ENCODE peak calls at places on chromosomes 16 and 17, in five cellular contexts. One of them, this sample, is unnamed.

GRCh38 chr17:21814776-21815175 is 122.5 kb downstream of the KCNJ18 start:
- DNase-seq in A549: no peak
- DNase-seq in GM12878: no peak
- DNase-seq in K562: no peak
- DNase-seq in HepG2: no peak
- DNase-seq in this sample: no peak

GRCh38 chr17:64787921-64788271 is 125.8 kb upstream of the SMURF2 start:
- DNase-seq in A549: no peak
- DNase-seq in GM12878: no peak
- DNase-seq in K562: no peak
- DNase-seq in HepG2: no peak
- DNase-seq in this sample: no peak

GRCh38 chr17:35023538-35023937 is 40.0 kb downstream of the RFFL start:
- DNase-seq in A549: no peak
- DNase-seq in GM12878: no peak
- DNase-seq in K562: no peak
- DNase-seq in HepG2: no peak
- DNase-seq in this sample: no peak

GRCh38 chr17:58667934-58668597 is 23.8 kb downstream of the TEX14 start:
- DNase-seq in A549: peak
- DNase-seq in GM12878: no peak
- DNase-seq in K562: no peak
- DNase-seq in HepG2: no peak
- DNase-seq in this sample: no peak

GRCh38 chr17:16282522-16282921 is 65.5 kb downstream of the PIGL start:
- DNase-seq in A549: peak
- DNase-seq in GM12878: no peak
- DNase-seq in K562: no peak
- DNase-seq in HepG2: no peak
- DNase-seq in this sample: no peak

GRCh38 chr17:71548540-71549190 is 572.2 kb upstream of the SOX9 start:
- DNase-seq in A549: no peak
- DNase-seq in GM12878: no peak
- DNase-seq in K562: no peak
- DNase-seq in HepG2: no peak
- DNase-seq in this sample: no peak

GRCh38 chr17:36755586-36755985 is 154.2 kb downstream of the MRM1 start:
- DNase-seq in A549: peak
- DNase-seq in GM12878: no peak
- DNase-seq in K562: peak
- DNase-seq in HepG2: peak
- DNase-seq in this sample: peak

GRCh38 chr17:73137376-73137775 is 27.4 kb upstream of the SSTR2 start:
- DNase-seq in A549: no peak
- DNase-seq in GM12878: no peak
- DNase-seq in K562: peak
- DNase-seq in HepG2: no peak
- DNase-seq in this sample: no peak

GRCh38 chr16:15574614-15574948 is 68.4 kb downstream of the MARF1 start:
- DNase-seq in A549: no peak
- DNase-seq in GM12878: no peak
- DNase-seq in K562: no peak
- DNase-seq in HepG2: no peak
- DNase-seq in this sample: no peak

GRCh38 chr16:49640606-49641005 is 215.3 kb downstream of the ZNF423 start:
- DNase-seq in A549: no peak
- DNase-seq in GM12878: no peak
- DNase-seq in K562: no peak
- DNase-seq in HepG2: no peak
- DNase-seq in this sample: no peak

GRCh38 chr16:20253825-20254224 is 73.5 kb downstream of the GP2 start:
- DNase-seq in A549: no peak
- DNase-seq in GM12878: no peak
- DNase-seq in K562: no peak
- DNase-seq in HepG2: no peak
- DNase-seq in this sample: no peak

GRCh38 chr17:7478276-7479138 is 924 bp downstream of the ZBTB4 start:
- DNase-seq in A549: peak
- DNase-seq in GM12878: no peak
- DNase-seq in K562: peak
- DNase-seq in HepG2: no peak
- DNase-seq in this sample: peak

GRCh38 chr16:596736-597060 is 6.8 kb downstream of the RAB40C start:
- DNase-seq in A549: no peak
- DNase-seq in GM12878: no peak
- DNase-seq in K562: no peak
- DNase-seq in HepG2: no peak
- DNase-seq in this sample: no peak

GRCh38 chr17:55177914-55178217 is 86.9 kb upstream of the HLF start:
- DNase-seq in A549: no peak
- DNase-seq in GM12878: no peak
- DNase-seq in K562: no peak
- DNase-seq in HepG2: no peak
- DNase-seq in this sample: no peak

GRCh38 chr17:22669721-22670120 is 977.4 kb downstream of the KCNJ18 start:
- DNase-seq in A549: no peak
- DNase-seq in GM12878: no peak
- DNase-seq in K562: no peak
- DNase-seq in HepG2: no peak
- DNase-seq in this sample: no peak

GRCh38 chr16:4690946-4691665 is 2.3 kb upstream of the NUDT16L1 start:
- DNase-seq in A549: no peak
- DNase-seq in GM12878: no peak
- DNase-seq in K562: no peak
- DNase-seq in HepG2: no peak
- DNase-seq in this sample: peak

GRCh38 chr17:82334622-82335394 is 1.2 kb upstream of the SECTM1 start:
- DNase-seq in A549: no peak
- DNase-seq in GM12878: no peak
- DNase-seq in K562: no peak
- DNase-seq in HepG2: no peak
- DNase-seq in this sample: peak

GRCh38 chr17:11668633-11669032 is 70.4 kb downstream of the DNAH9 start:
- DNase-seq in A549: no peak
- DNase-seq in GM12878: no peak
- DNase-seq in K562: no peak
- DNase-seq in HepG2: no peak
- DNase-seq in this sample: no peak

GRCh38 chr17:17382901-17383300 is 79.7 kb downstream of the NT5M start:
- DNase-seq in A549: no peak
- DNase-seq in GM12878: no peak
- DNase-seq in K562: no peak
- DNase-seq in HepG2: no peak
- DNase-seq in this sample: no peak

GRCh38 chr17:7747586-7747985 is 30.0 kb downstream of the DNAH2 start:
- DNase-seq in A549: no peak
- DNase-seq in GM12878: no peak
- DNase-seq in K562: no peak
- DNase-seq in HepG2: peak
- DNase-seq in this sample: no peak

GRCh38 chr17:8606415-8606814 is 24.1 kb downstream of the MYH10 start:
- DNase-seq in A549: no peak
- DNase-seq in GM12878: no peak
- DNase-seq in K562: no peak
- DNase-seq in HepG2: no peak
- DNase-seq in this sample: no peak

GRCh38 chr16:66581246-66581952 is 2.1 kb downstream of the CMTM2 start:
- DNase-seq in A549: no peak
- DNase-seq in GM12878: no peak
- DNase-seq in K562: no peak
- DNase-seq in HepG2: no peak
- DNase-seq in this sample: no peak

GRCh38 chr16:59459811-59460210 is 725.7 kb upstream of the GOT2 start:
- DNase-seq in A549: no peak
- DNase-seq in GM12878: no peak
- DNase-seq in K562: no peak
- DNase-seq in HepG2: no peak
- DNase-seq in this sample: peak

GRCh38 chr17:61127960-61128359 is 271.7 kb upstream of the TBX2 start:
- DNase-seq in A549: no peak
- DNase-seq in GM12878: no peak
- DNase-seq in K562: no peak
- DNase-seq in HepG2: no peak
- DNase-seq in this sample: no peak

GRCh38 chr17:27489045-27489715 is 32.9 kb downstream of the KSR1 start:
- DNase-seq in A549: peak
- DNase-seq in GM12878: no peak
- DNase-seq in K562: no peak
- DNase-seq in HepG2: no peak
- DNase-seq in this sample: peak

GRCh38 chr17:16814439-16814838 is 124.4 kb downstream of the CCDC144A start:
- DNase-seq in A549: no peak
- DNase-seq in GM12878: no peak
- DNase-seq in K562: no peak
- DNase-seq in HepG2: no peak
- DNase-seq in this sample: no peak

GRCh38 chr17:61570118-61570517 is 20.9 kb downstream of the NACA2 start:
- DNase-seq in A549: peak
- DNase-seq in GM12878: no peak
- DNase-seq in K562: no peak
- DNase-seq in HepG2: no peak
- DNase-seq in this sample: no peak

GRCh38 chr17:55795098-55795497 is 44.2 kb downstream of the PCTP start:
- DNase-seq in A549: no peak
- DNase-seq in GM12878: no peak
- DNase-seq in K562: no peak
- DNase-seq in HepG2: no peak
- DNase-seq in this sample: no peak

GRCh38 chr17:81046770-81047359 is 11.9 kb downstream of the BAIAP2 start:
- DNase-seq in A549: no peak
- DNase-seq in GM12878: no peak
- DNase-seq in K562: no peak
- DNase-seq in HepG2: peak
- DNase-seq in this sample: no peak

DNA sequence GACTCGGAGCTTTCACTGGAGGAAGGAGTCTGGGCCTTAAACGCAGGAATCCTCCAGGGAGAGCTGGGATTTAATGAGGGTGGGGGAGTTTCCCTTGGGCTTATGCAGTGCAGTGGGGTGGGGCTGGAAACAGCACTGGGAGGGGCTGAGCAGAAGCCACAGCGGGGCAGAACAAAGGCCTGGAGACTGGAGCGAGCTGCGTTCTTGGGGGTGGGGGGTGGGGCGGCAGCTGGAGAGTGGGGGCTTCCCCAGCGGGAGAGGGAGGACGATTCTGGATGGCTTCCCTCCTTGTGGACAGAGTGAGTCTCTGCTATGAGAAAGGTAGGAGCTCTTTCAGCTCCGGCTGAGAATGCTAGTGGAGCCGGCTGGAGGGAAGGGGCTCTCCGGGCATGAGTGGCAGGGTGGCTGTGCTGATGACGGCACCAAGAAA is 406.0 kb downstream of the SEC14L1 start:
- DNase-seq in A549: no peak
- DNase-seq in GM12878: no peak
- DNase-seq in K562: no peak
- DNase-seq in HepG2: no peak
- DNase-seq in this sample: peak
- H3K4me3 ChIP-seq in A549: no peak
- H3K4me3 ChIP-seq in GM12878: no peak
- H3K4me3 ChIP-seq in K562: no peak
- H3K4me3 ChIP-seq in HepG2: no peak
- H3K4me3 ChIP-seq in this sample: no peak

GRCh38 chr16:14001521-14001920 is 69.6 kb upstream of the MRTFB start:
- DNase-seq in A549: no peak
- DNase-seq in GM12878: no peak
- DNase-seq in K562: no peak
- DNase-seq in HepG2: no peak
- DNase-seq in this sample: no peak

GRCh38 chr16:13997526-13997925 is 73.6 kb upstream of the MRTFB start:
- DNase-seq in A549: no peak
- DNase-seq in GM12878: no peak
- DNase-seq in K562: peak
- DNase-seq in HepG2: no peak
- DNase-seq in this sample: no peak

GRCh38 chr16:13997933-13998332 is 73.2 kb upstream of the MRTFB start:
- DNase-seq in A549: no peak
- DNase-seq in GM12878: peak
- DNase-seq in K562: no peak
- DNase-seq in HepG2: peak
- DNase-seq in this sample: peak

GRCh38 chr16:13999071-13999894 is 71.8 kb upstream of the MRTFB start:
- DNase-seq in A549: no peak
- DNase-seq in GM12878: no peak
- DNase-seq in K562: peak
- DNase-seq in HepG2: no peak
- DNase-seq in this sample: no peak

DNA sequence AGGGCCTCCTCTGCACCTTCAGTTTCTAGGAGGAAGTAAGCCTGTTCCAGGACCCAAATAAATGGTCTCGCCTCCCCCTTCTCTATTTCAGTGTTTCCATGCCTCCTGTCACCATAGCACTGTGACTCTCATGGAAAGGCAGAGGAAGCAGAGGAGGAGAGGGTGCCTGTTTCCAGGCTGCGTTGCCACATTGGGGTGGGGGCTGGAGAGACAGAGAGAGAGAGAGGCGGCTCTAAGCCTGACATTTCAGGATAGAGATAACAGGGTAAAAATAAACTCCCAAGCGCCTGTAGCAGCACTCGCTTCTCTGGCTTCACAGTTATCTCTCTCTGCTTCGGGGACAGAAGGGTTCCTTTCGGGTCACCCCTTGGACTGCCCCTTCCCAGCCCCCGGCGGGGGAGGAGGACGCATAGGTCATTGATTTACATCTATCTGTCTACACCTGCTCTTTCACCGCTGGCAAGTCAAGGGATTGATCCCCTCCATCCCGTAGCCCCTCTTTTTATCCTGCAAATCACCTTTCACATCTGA is 71.2 kb upstream of the MRTFB start:
- DNase-seq in A549: no peak
- DNase-seq in GM12878: no peak
- DNase-seq in K562: peak
- DNase-seq in HepG2: no peak
- DNase-seq in this sample: no peak
- TF ChIP-seq MYC in A549: no peak
- TF ChIP-seq MYC in GM12878: no peak
- TF ChIP-seq MYC in K562: no peak
- TF ChIP-seq MYC in HepG2: no peak
- TF ChIP-seq MYC in this sample: no peak

GRCh38 chr16:81593481-81593880 is 148.9 kb downstream of the CMIP start:
- DNase-seq in A549: no peak
- DNase-seq in GM12878: no peak
- DNase-seq in K562: no peak
- DNase-seq in HepG2: no peak
- DNase-seq in this sample: no peak
- TF ChIP-seq CTCF in A549: no peak
- TF ChIP-seq CTCF in GM12878: no peak
- TF ChIP-seq CTCF in K562: no peak
- TF ChIP-seq CTCF in HepG2: no peak
- TF ChIP-seq CTCF in this sample: no peak

GRCh38 chr16:14301150-14302030 is 230.3 kb downstream of the MRTFB start:
- DNase-seq in A549: peak
- DNase-seq in GM12878: no peak
- DNase-seq in K562: peak
- DNase-seq in HepG2: peak
- DNase-seq in this sample: peak
- H3K4me3 ChIP-seq in A549: peak
- H3K4me3 ChIP-seq in GM12878: peak
- H3K4me3 ChIP-seq in K562: peak
- H3K4me3 ChIP-seq in HepG2: peak
- H3K4me3 ChIP-seq in this sample: no peak